ENCODE peak calls at places on chromosomes 7 and 10, in seven cellular contexts. I is sciatic nerve, Q is NCI-H1436, G is AG09319, M is T-cell, P is NCI-H748 treated with DMSO at 0.1 percent for 48 hours, N is occipital lobe. O is an unnamed sample.

GRCh38 chr7:6380310-6381095 is 67.3 kb downstream of the DAGLB start:
- DNase-seq in G (no peak), N (no peak), Q (no peak), I (no peak), M (no peak), P (no peak), O (no peak)

GRCh38 chr10:51985326-51985725 is 285.9 kb upstream of the CSTF2T start:
- DNase-seq in Q (no peak), M (no peak), P (no peak), I (no peak), G (peak; percentile 37), N (no peak), O (no peak)

GRCh38 chr10:102065561-102066420 is 642 bp downstream of the HPS6 start:
- DNase-seq in G (no peak), N (no peak), I (peak; percentile 62), P (no peak), Q (no peak), M (no peak), O (no peak)

GRCh38 chr7:38858281-38858884 is 50.6 kb downstream of the VPS41 start:
- DNase-seq in I (no peak), N (no peak), G (no peak), Q (peak; percentile 28), M (no peak), P (peak; percentile 55), O (no peak)

GRCh38 chr10:3990307-3990706 is 205.3 kb upstream of the KLF6 start:
- DNase-seq in I (no peak), M (no peak), N (no peak), P (no peak), Q (no peak), G (no peak), O (no peak)

GRCh38 chr7:17041324-17041723 is 159.5 kb upstream of the AGR3 start:
- DNase-seq in N (no peak), Q (peak; percentile 57), I (no peak), G (peak; percentile 92), P (peak; percentile 4), M (no peak), O (no peak)

GRCh38 chr7:117248810-117249209 is 74.0 kb downstream of the WNT2 start:
- DNase-seq in I (no peak), M (no peak), Q (no peak), G (no peak), N (no peak), P (no peak), O (no peak)

GRCh38 chr7:101466871-101467270 is 104.2 kb downstream of the COL26A1 start:
- DNase-seq in G (no peak), I (no peak), M (no peak), Q (no peak), P (no peak), N (no peak), O (no peak)

GRCh38 chr10:58016614-58017013 is 251.1 kb downstream of the IPMK start:
- DNase-seq in N (no peak), I (no peak), P (no peak), M (no peak), Q (no peak), G (no peak), O (no peak)

O was measured in keratinocyte.